ENCODE peak calls at places on chromosomes 3 and 15, in six cellular contexts. One of them, this sample, is unnamed.

GRCh38 chr3:189270248-189270832 is 98.6 kb downstream of the TPRG1 start:
- DNase-seq in CD8-positive, alpha-beta memory T cell: peak; percentile 2
- DNase-seq in HCEC 1CT: peak; percentile 61
- DNase-seq in AG20443: peak; percentile 86
- DNase-seq in activated T-cell treated with anti-CD3 and anti-CD28 coated beads for 1 hour: peak; percentile 5
- DNase-seq in heart left ventricle: no peak
- DNase-seq in this sample: no peak

GRCh38 chr3:124032351-124032880 is 40.5 kb upstream of the ROPN1 start:
- DNase-seq in CD8-positive, alpha-beta memory T cell: no peak
- DNase-seq in HCEC 1CT: no peak
- DNase-seq in AG20443: no peak
- DNase-seq in activated T-cell treated with anti-CD3 and anti-CD28 coated beads for 1 hour: no peak
- DNase-seq in heart left ventricle: peak; percentile 79
- DNase-seq in this sample: no peak

GRCh38 chr3:157368171-157368570 is 68.5 kb upstream of the PTX3 start:
- DNase-seq in CD8-positive, alpha-beta memory T cell: no peak
- DNase-seq in HCEC 1CT: no peak
- DNase-seq in AG20443: no peak
- DNase-seq in activated T-cell treated with anti-CD3 and anti-CD28 coated beads for 1 hour: no peak
- DNase-seq in heart left ventricle: no peak
- DNase-seq in this sample: no peak

GRCh38 chr3:9831253-9831652 is 12.6 kb downstream of the RPUSD3 start:
- DNase-seq in CD8-positive, alpha-beta memory T cell: no peak
- DNase-seq in HCEC 1CT: no peak
- DNase-seq in AG20443: no peak
- DNase-seq in activated T-cell treated with anti-CD3 and anti-CD28 coated beads for 1 hour: no peak
- DNase-seq in heart left ventricle: no peak
- DNase-seq in this sample: no peak

GRCh38 chr15:25693321-25694237 is 169.5 kb downstream of the ATP10A start:
- DNase-seq in CD8-positive, alpha-beta memory T cell: peak; percentile 7
- DNase-seq in HCEC 1CT: no peak
- DNase-seq in AG20443: peak; percentile 73
- DNase-seq in activated T-cell treated with anti-CD3 and anti-CD28 coated beads for 1 hour: peak; percentile 15
- DNase-seq in heart left ventricle: no peak
- DNase-seq in this sample: no peak

GRCh38 chr15:48177383-48177874 is 666 bp downstream of the MYEF2 start:
- DNase-seq in CD8-positive, alpha-beta memory T cell: peak; percentile 29
- DNase-seq in HCEC 1CT: peak; percentile 45
- DNase-seq in AG20443: peak; percentile 46
- DNase-seq in activated T-cell treated with anti-CD3 and anti-CD28 coated beads for 1 hour: no peak
- DNase-seq in heart left ventricle: no peak
- DNase-seq in this sample: no peak

GRCh38 chr15:37031198-37031597 is 69.2 kb downstream of the MEIS2 start:
- DNase-seq in CD8-positive, alpha-beta memory T cell: no peak
- DNase-seq in HCEC 1CT: peak; percentile 87
- DNase-seq in AG20443: no peak
- DNase-seq in activated T-cell treated with anti-CD3 and anti-CD28 coated beads for 1 hour: no peak
- DNase-seq in heart left ventricle: no peak
- DNase-seq in this sample: no peak

GRCh38 chr15:56871180-56871579 is 47.3 kb upstream of the TCF12 start:
- DNase-seq in CD8-positive, alpha-beta memory T cell: no peak
- DNase-seq in HCEC 1CT: peak; percentile 88
- DNase-seq in AG20443: peak; percentile 52
- DNase-seq in activated T-cell treated with anti-CD3 and anti-CD28 coated beads for 1 hour: no peak
- DNase-seq in heart left ventricle: no peak
- DNase-seq in this sample: no peak

GRCh38 chr3:197792019-197792647 is 1.1 kb downstream of the LRCH3 start:
- DNase-seq in CD8-positive, alpha-beta memory T cell: peak; percentile 49
- DNase-seq in HCEC 1CT: no peak
- DNase-seq in AG20443: no peak
- DNase-seq in activated T-cell treated with anti-CD3 and anti-CD28 coated beads for 1 hour: no peak
- DNase-seq in heart left ventricle: no peak
- DNase-seq in this sample: no peak

GRCh38 chr3:147412491-147412916 is 3.3 kb downstream of the ZIC1 start:
- DNase-seq in CD8-positive, alpha-beta memory T cell: no peak
- DNase-seq in HCEC 1CT: no peak
- DNase-seq in AG20443: no peak
- DNase-seq in activated T-cell treated with anti-CD3 and anti-CD28 coated beads for 1 hour: no peak
- DNase-seq in heart left ventricle: no peak
- DNase-seq in this sample: no peak

GRCh38 chr15:74402873-74403589 is 30.7 kb downstream of the SEMA7A start:
- DNase-seq in CD8-positive, alpha-beta memory T cell: peak; percentile 56
- DNase-seq in HCEC 1CT: no peak
- DNase-seq in AG20443: no peak
- DNase-seq in activated T-cell treated with anti-CD3 and anti-CD28 coated beads for 1 hour: peak; percentile 45
- DNase-seq in heart left ventricle: no peak
- DNase-seq in this sample: peak; percentile 77

GRCh38 chr3:141707741-141708203 is 30.3 kb upstream of the RNF7 start:
- DNase-seq in CD8-positive, alpha-beta memory T cell: no peak
- DNase-seq in HCEC 1CT: peak; percentile 49
- DNase-seq in AG20443: peak; percentile 61
- DNase-seq in activated T-cell treated with anti-CD3 and anti-CD28 coated beads for 1 hour: no peak
- DNase-seq in heart left ventricle: no peak
- DNase-seq in this sample: no peak

GRCh38 chr3:74529145-74529544 is 85.3 kb downstream of the CNTN3 start:
- DNase-seq in CD8-positive, alpha-beta memory T cell: no peak
- DNase-seq in HCEC 1CT: no peak
- DNase-seq in AG20443: no peak
- DNase-seq in activated T-cell treated with anti-CD3 and anti-CD28 coated beads for 1 hour: no peak
- DNase-seq in heart left ventricle: no peak
- DNase-seq in this sample: no peak

GRCh38 chr15:92184142-92184541 is 209.5 kb upstream of the ST8SIA2 start:
- DNase-seq in CD8-positive, alpha-beta memory T cell: no peak
- DNase-seq in HCEC 1CT: no peak
- DNase-seq in AG20443: no peak
- DNase-seq in activated T-cell treated with anti-CD3 and anti-CD28 coated beads for 1 hour: no peak
- DNase-seq in heart left ventricle: no peak
- DNase-seq in this sample: no peak

GRCh38 chr3:146259880-146260589 is 9.1 kb upstream of the PLSCR4 start:
- DNase-seq in CD8-positive, alpha-beta memory T cell: no peak
- DNase-seq in HCEC 1CT: no peak
- DNase-seq in AG20443: no peak
- DNase-seq in activated T-cell treated with anti-CD3 and anti-CD28 coated beads for 1 hour: no peak
- DNase-seq in heart left ventricle: no peak
- DNase-seq in this sample: no peak

GRCh38 chr15:31485431-31485830 is 158.8 kb downstream of the KLF13 start:
- DNase-seq in CD8-positive, alpha-beta memory T cell: no peak
- DNase-seq in HCEC 1CT: no peak
- DNase-seq in AG20443: no peak
- DNase-seq in activated T-cell treated with anti-CD3 and anti-CD28 coated beads for 1 hour: no peak
- DNase-seq in heart left ventricle: no peak
- DNase-seq in this sample: no peak

GRCh38 chr3:137035631-137036030 is 77.8 kb downstream of the IL20RB start:
- DNase-seq in CD8-positive, alpha-beta memory T cell: no peak
- DNase-seq in HCEC 1CT: peak; percentile 30
- DNase-seq in AG20443: peak; percentile 52
- DNase-seq in activated T-cell treated with anti-CD3 and anti-CD28 coated beads for 1 hour: no peak
- DNase-seq in heart left ventricle: no peak
- DNase-seq in this sample: no peak

GRCh38 chr15:40115670-40116093 is 7.0 kb upstream of the BMF start:
- DNase-seq in CD8-positive, alpha-beta memory T cell: no peak
- DNase-seq in HCEC 1CT: no peak
- DNase-seq in AG20443: no peak
- DNase-seq in activated T-cell treated with anti-CD3 and anti-CD28 coated beads for 1 hour: peak; percentile 23
- DNase-seq in heart left ventricle: peak; percentile 42
- DNase-seq in this sample: peak; percentile 9

GRCh38 chr3:196135693-196136639 is 54.1 kb upstream of the TFRC start:
- DNase-seq in CD8-positive, alpha-beta memory T cell: no peak
- DNase-seq in HCEC 1CT: no peak
- DNase-seq in AG20443: peak; percentile 34
- DNase-seq in activated T-cell treated with anti-CD3 and anti-CD28 coated beads for 1 hour: no peak
- DNase-seq in heart left ventricle: no peak
- DNase-seq in this sample: no peak

GRCh38 chr15:82129769-82130168 is 84.0 kb upstream of the MEX3B start:
- DNase-seq in CD8-positive, alpha-beta memory T cell: no peak
- DNase-seq in HCEC 1CT: peak; percentile 96
- DNase-seq in AG20443: peak; percentile 78
- DNase-seq in activated T-cell treated with anti-CD3 and anti-CD28 coated beads for 1 hour: no peak
- DNase-seq in heart left ventricle: no peak
- DNase-seq in this sample: no peak

GRCh38 chr3:192706272-192706671 is 21.1 kb downstream of the FGF12 start:
- DNase-seq in CD8-positive, alpha-beta memory T cell: no peak
- DNase-seq in HCEC 1CT: no peak
- DNase-seq in AG20443: no peak
- DNase-seq in activated T-cell treated with anti-CD3 and anti-CD28 coated beads for 1 hour: no peak
- DNase-seq in heart left ventricle: peak; percentile 68
- DNase-seq in this sample: no peak

GRCh38 chr3:186021673-186022362 is 84.0 kb upstream of the TRA2B start:
- DNase-seq in CD8-positive, alpha-beta memory T cell: no peak
- DNase-seq in HCEC 1CT: peak; percentile 95
- DNase-seq in AG20443: peak; percentile 91
- DNase-seq in activated T-cell treated with anti-CD3 and anti-CD28 coated beads for 1 hour: no peak
- DNase-seq in heart left ventricle: no peak
- DNase-seq in this sample: no peak

GRCh38 chr15:60590935-60591490 is 112.1 kb upstream of the ICE2 start:
- DNase-seq in CD8-positive, alpha-beta memory T cell: no peak
- DNase-seq in HCEC 1CT: peak; percentile 47
- DNase-seq in AG20443: peak; percentile 59
- DNase-seq in activated T-cell treated with anti-CD3 and anti-CD28 coated beads for 1 hour: peak; percentile 27
- DNase-seq in heart left ventricle: peak; percentile 46
- DNase-seq in this sample: no peak

GRCh38 chr3:127168271-127168670 is 24.7 kb upstream of the PRR23E start:
- DNase-seq in CD8-positive, alpha-beta memory T cell: no peak
- DNase-seq in HCEC 1CT: no peak
- DNase-seq in AG20443: no peak
- DNase-seq in activated T-cell treated with anti-CD3 and anti-CD28 coated beads for 1 hour: no peak
- DNase-seq in heart left ventricle: peak; percentile 59
- DNase-seq in this sample: no peak

GRCh38 chr3:172281884-172282283 is 166.4 kb downstream of the GHSR start:
- DNase-seq in CD8-positive, alpha-beta memory T cell: no peak
- DNase-seq in HCEC 1CT: no peak
- DNase-seq in AG20443: no peak
- DNase-seq in activated T-cell treated with anti-CD3 and anti-CD28 coated beads for 1 hour: no peak
- DNase-seq in heart left ventricle: no peak
- DNase-seq in this sample: no peak

GRCh38 chr3:27326211-27326948 is 42.8 kb downstream of the NEK10 start:
- DNase-seq in CD8-positive, alpha-beta memory T cell: no peak
- DNase-seq in HCEC 1CT: peak; percentile 97
- DNase-seq in AG20443: peak; percentile 87
- DNase-seq in activated T-cell treated with anti-CD3 and anti-CD28 coated beads for 1 hour: no peak
- DNase-seq in heart left ventricle: peak; percentile 44
- DNase-seq in this sample: no peak

GRCh38 chr3:52178537-52178936 is 19.4 kb upstream of the ALAS1 start:
- DNase-seq in CD8-positive, alpha-beta memory T cell: no peak
- DNase-seq in HCEC 1CT: no peak
- DNase-seq in AG20443: no peak
- DNase-seq in activated T-cell treated with anti-CD3 and anti-CD28 coated beads for 1 hour: no peak
- DNase-seq in heart left ventricle: no peak
- DNase-seq in this sample: no peak

This sample was measured in GDM1.